ENCODE peak calls at places on chromosomes 4 and X, in six cellular contexts. V is right lobe of liver, W is vagina, S is uterus, E is GM12892, J is tibial nerve. A is an unnamed sample.

GRCh38 chr4:159282944-159283343 is 180.1 kb downstream of the RAPGEF2 start:
- DNase-seq in S (no peak), W (no peak), E (no peak), V (no peak), J (no peak), A (no peak)

GRCh38 chrX:1466971-1467561 is 14.4 kb upstream of the ASMTL start:
- DNase-seq in V (no peak), E (peak), S (no peak), W (peak), J (no peak), A (no peak)

GRCh38 chr4:76546282-76547166 is 111.5 kb downstream of the SHROOM3 start:
- DNase-seq in W (no peak), S (no peak), V (no peak), J (no peak), E (no peak), A (no peak)

GRCh38 chr4:151226004-151226932 is 50.7 kb upstream of the PRSS48 start:
- DNase-seq in S (no peak), V (no peak), W (no peak), E (no peak), J (no peak), A (peak)

GRCh38 chrX:11953615-11954014 is 184.7 kb upstream of the FRMPD4 start:
- DNase-seq in V (no peak), W (no peak), S (no peak), E (no peak), J (no peak), A (no peak)

GRCh38 chr4:124000233-124000632 is 603.6 kb downstream of the SPRY1 start:
- DNase-seq in S (no peak), J (no peak), V (no peak), E (no peak), W (no peak), A (no peak)

GRCh38 chrX:150844016-150844415 is 54.5 kb downstream of the CD99L2 start:
- DNase-seq in J (no peak), V (no peak), W (no peak), E (no peak), S (no peak), A (no peak)

GRCh38 chrX:97070346-97070745 is 186.6 kb downstream of the RPA4 start:
- DNase-seq in V (no peak), W (no peak), J (no peak), E (no peak), S (no peak), A (no peak)

GRCh38 chr4:152380919-152381318 is 155.0 kb downstream of the FBXW7 start:
- DNase-seq in J (no peak), V (no peak), S (no peak), W (no peak), E (no peak), A (no peak)

GRCh38 chr4:151415978-151416377 is 7.0 kb downstream of the FHIP1A start:
- DNase-seq in E (no peak), V (no peak), J (no peak), W (no peak), S (no peak), A (no peak)

GRCh38 chr4:39846135-39846534 is 131.6 kb downstream of the PDS5A start:
- DNase-seq in J (no peak), W (no peak), S (no peak), E (no peak), V (no peak), A (no peak)

GRCh38 chr4:142475663-142476062 is 370.4 kb downstream of the INPP4B start:
- DNase-seq in J (no peak), V (no peak), W (no peak), S (no peak), E (no peak), A (no peak)

GRCh38 chr4:144817081-144817480 is 171.1 kb downstream of the HHIP start:
- DNase-seq in S (no peak), E (no peak), V (no peak), W (no peak), J (no peak), A (no peak)

GRCh38 chrX:68823413-68824151 is 5.2 kb upstream of the EFNB1 start:
- DNase-seq in V (no peak), W (peak), J (no peak), S (no peak), E (no peak), A (no peak)

GRCh38 chr4:128835498-128836222 is 26.2 kb downstream of the JADE1 start:
- DNase-seq in W (no peak), E (no peak), V (peak), J (no peak), S (peak), A (no peak)

GRCh38 chr4:12987284-12987683 is 496.9 kb downstream of the RAB28 start:
- DNase-seq in E (no peak), W (no peak), V (no peak), S (no peak), J (no peak), A (no peak)

GRCh38 chr4:48949518-48950207 is 36.4 kb upstream of the CWH43 start:
- DNase-seq in W (no peak), S (no peak), E (no peak), J (no peak), V (no peak), A (no peak)

GRCh38 chrX:152932598-152933175 is 34.8 kb downstream of the ZNF185 start:
- DNase-seq in E (no peak), V (no peak), W (no peak), J (no peak), S (no peak), A (no peak)

GRCh38 chrX:84469226-84469625 is 33.0 kb downstream of the HDX start:
- DNase-seq in V (no peak), W (no peak), E (no peak), J (no peak), S (no peak), A (no peak)

GRCh38 chr4:1736820-1737219 is 15.5 kb downstream of the TACC3 start:
- DNase-seq in S (no peak), J (no peak), W (no peak), V (no peak), E (no peak), A (no peak)

GRCh38 chr4:17018013-17018412 is 119.6 kb upstream of the LDB2 start:
- DNase-seq in J (no peak), V (no peak), W (no peak), E (no peak), S (no peak), A (no peak)
- TF ChIP-seq POLR2A in J (no peak), V (no peak), W (no peak), E (no peak), S (no peak), A (no peak)

GRCh38 chr4:52715914-52716313 is 35.3 kb downstream of the ERVMER34-1 start:
- DNase-seq in V (no peak), E (no peak), S (no peak), J (no peak), W (no peak), A (no peak)

GRCh38 chr4:52713456-52713937 is 37.7 kb downstream of the ERVMER34-1 start:
- DNase-seq in V (no peak), J (no peak), W (no peak), E (no peak), S (no peak), A (no peak)

GRCh38 chr4:52716364-52717151 is 34.7 kb downstream of the ERVMER34-1 start:
- DNase-seq in V (no peak), W (no peak), J (no peak), E (no peak), S (no peak), A (no peak)

GRCh38 chr4:52714597-52715254 is 36.5 kb downstream of the ERVMER34-1 start:
- DNase-seq in S (no peak), V (no peak), E (no peak), W (no peak), J (no peak), A (no peak)

GRCh38 chr4:52715255-52715897 is 35.8 kb downstream of the ERVMER34-1 start:
- DNase-seq in J (no peak), S (no peak), V (no peak), W (no peak), E (no peak), A (no peak)
- TF ChIP-seq POLR2A in J (no peak), S (no peak), V (no peak), W (no peak), E (peak), A (no peak)

DNA sequence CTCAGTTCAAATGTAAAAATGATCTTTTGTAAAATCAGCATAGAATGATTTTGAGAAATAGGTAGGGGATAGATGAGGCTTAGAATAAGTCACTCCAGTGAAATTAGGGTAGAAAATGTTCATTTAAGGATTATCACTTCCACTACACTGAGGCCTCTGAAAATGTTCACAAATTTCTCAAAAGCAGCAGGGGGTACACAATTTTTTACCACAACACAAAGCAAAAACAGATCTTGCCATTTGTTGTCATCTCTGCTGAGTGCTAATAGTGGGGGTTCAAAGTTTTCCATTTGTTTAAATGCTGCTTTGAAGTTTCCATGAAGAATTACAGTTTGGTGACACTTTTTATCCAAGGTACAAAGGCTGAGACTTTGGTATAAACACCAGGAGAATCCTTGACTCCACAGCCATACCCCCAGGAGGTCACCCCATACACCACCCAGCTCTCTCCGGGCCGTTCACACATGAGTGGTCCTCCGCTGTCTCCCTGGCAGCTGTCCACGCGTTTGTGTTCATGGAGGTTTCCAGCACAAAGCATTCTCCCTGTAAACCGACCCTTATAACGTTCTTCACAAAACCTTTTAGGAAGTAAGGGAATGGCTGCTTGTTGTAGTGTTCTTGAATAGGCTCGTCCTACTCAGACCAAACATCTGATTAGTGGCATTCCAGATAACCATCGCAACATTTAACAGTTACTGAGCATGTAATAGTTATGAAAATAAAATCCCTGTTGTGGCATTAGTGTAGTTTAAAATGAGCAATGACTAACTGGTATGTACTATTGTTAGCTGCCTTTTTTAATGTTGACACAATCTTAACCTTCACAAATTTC is 71.0 kb downstream of the PRSS12 start:
- DNase-seq in S (no peak), W (no peak), J (no peak), E (no peak), V (peak), A (no peak)
- TF ChIP-seq POLR2A in S (no peak), W (no peak), J (no peak), E (peak), V (peak), A (peak)

DNA sequence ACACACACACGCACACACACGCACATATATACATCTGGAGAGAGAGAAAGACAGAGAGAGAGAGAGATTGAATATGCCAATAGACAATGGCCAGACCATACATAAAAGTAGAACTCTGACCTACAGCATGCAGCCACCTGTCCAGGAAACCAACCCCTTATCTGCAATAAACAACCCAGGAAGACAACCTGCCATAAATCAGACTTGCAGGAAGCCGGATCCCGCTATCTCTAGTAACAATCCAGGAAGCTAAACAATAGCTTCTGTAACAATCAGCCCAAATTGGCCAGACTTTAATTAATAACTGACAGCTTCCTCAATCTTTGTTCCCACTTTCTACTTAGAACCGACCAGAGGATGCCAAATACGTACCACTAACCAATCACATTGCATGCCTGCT is 173.2 kb downstream of the LDB2 start:
- DNase-seq in V (no peak), E (no peak), W (no peak), J (no peak), S (no peak), A (no peak)
- TF ChIP-seq POLR2A in V (no peak), E (no peak), W (no peak), J (no peak), S (no peak), A (no peak)

DNA sequence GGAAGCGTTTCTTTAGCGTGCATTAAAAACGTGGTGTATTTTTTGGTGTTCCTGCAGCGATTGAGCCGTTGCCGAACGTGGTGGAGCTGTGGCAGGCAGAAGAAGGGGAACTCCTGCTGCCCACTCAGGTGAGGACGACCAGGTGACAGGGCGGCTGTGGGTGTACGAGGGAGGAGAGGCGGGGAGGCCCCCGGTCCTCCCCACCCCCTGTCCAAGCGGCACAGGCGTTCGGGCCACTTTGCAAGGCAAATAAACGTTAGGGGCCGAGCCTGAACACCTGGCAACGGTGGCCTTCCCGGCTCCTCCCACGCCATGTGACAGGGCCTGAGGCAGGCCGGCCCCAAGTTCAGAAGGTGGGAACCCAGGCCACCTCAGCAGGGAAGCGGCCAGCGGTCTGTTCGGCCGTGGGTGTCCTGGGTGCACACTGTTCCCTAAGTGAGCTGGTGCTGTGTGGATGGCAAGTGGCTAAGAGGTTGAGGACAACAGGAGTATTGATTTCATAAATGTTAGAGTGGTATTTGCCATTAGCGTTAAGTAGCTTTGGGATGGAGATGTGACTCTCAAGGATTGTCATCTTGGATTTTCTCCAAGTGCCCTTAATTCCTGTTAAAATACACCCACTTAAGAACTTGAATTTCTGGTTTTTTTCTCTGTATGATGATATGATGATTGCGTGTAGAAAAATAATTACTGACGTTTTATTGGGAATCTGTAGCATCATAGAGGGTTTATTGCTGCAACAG is 1.2 kb downstream of the TMEM131L start:
- DNase-seq in V (peak), S (peak), W (no peak), E (peak), J (no peak), A (peak)
- TF ChIP-seq POLR2A in V (peak), S (no peak), W (no peak), E (peak), J (no peak), A (no peak)

GRCh38 chrX:37437160-37437559 is 88.0 kb downstream of the PRRG1 start:
- DNase-seq in E (no peak), W (no peak), V (no peak), S (no peak), J (no peak), A (no peak)
- TF ChIP-seq POLR2A in E (no peak), W (no peak), V (no peak), S (no peak), J (no peak), A (no peak)

GRCh38 chr4:70818173-70818856 is 21.4 kb downstream of the GRSF1 start:
- DNase-seq in E (no peak), W (no peak), J (no peak), V (no peak), S (no peak), A (no peak)
- TF ChIP-seq POLR2A in E (no peak), W (no peak), J (no peak), V (no peak), S (no peak), A (no peak)

DNA sequence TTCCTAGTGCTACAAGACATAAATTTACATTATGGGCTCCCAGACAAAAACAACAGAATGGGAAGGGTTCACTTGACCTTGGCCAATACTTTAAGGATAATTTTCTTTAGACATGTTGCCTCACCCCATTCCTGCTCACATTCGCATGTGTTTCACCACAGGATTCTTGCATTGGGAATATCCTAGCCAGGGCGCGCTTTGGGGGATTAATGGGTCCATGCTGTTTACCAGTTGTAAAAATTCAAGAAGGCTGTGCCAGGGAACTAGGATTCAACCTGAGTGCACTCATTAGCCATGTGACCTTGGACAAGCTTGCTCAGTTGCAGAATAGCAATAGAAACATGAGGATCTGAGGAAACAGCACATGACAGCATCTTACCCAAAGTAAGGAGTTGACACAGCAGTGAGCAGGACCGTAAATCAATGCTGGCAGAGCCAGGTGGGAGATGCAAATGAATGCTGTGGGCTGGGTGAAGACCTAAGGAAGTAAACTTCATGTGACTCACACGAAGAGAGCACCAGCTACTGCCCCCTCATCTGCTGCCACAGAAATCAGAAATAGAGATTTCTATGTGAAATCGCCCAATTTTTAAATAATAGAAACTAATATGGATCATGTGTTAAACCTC is 72.9 kb upstream of the C1QTNF7 start:
- DNase-seq in S (peak), E (no peak), V (no peak), W (peak), J (peak), A (no peak)
- TF ChIP-seq POLR2A in S (no peak), E (no peak), V (no peak), W (no peak), J (no peak), A (no peak)

GRCh38 chr4:183011213-183011907 is 87.7 kb upstream of the WWC2 start:
- DNase-seq in E (no peak), J (no peak), W (no peak), V (no peak), S (no peak), A (no peak)
- TF ChIP-seq POLR2A in E (no peak), J (no peak), W (no peak), V (no peak), S (no peak), A (no peak)